ENCODE peak calls at places on chromosomes 5 and 9, in six cellular contexts. A, H, S, P, J and G are unnamed samples. For H3K9me3, the result is how much of the 10 kb centered on the place peaks cover.

GRCh38 chr5:167802755-167803431 is 488.6 kb upstream of the WWC1 start:
- DNase-seq in A (no peak), H (no peak), S (no peak), P (no peak), J (no peak), G (no peak)

GRCh38 chr5:132546108-132546507 is 2.8 kb upstream of the IL5 start:
- DNase-seq in A (no peak), H (no peak), S (no peak), P (no peak), J (no peak), G (no peak)

GRCh38 chr9:98545041-98545440 is 163.7 kb downstream of the GABBR2 start:
- DNase-seq in A (no peak), H (no peak), S (no peak), P (no peak), J (no peak), G (no peak)

GRCh38 chr9:132946216-132946615 is 1.8 kb upstream of the TSC1 start:
- DNase-seq in A (no peak), H (no peak), S (no peak), P (no peak), J (no peak), G (no peak)

GRCh38 chr9:89022902-89023301 is 31.6 kb downstream of the S1PR3 start:
- DNase-seq in A (no peak), H (no peak), S (no peak), P (peak), J (peak), G (no peak)

GRCh38 chr9:71685394-71685793 is 82.9 kb downstream of the CEMIP2 start:
- DNase-seq in A (peak), H (no peak), S (no peak), P (no peak), J (peak), G (no peak)

GRCh38 chr9:137664676-137665075 is 45.9 kb downstream of the EHMT1 start:
- DNase-seq in A (no peak), H (no peak), S (peak), P (no peak), J (no peak), G (no peak)

GRCh38 chr5:161676109-161676508 is 9.4 kb upstream of the GABRA6 start:
- DNase-seq in A (no peak), H (no peak), S (no peak), P (no peak), J (no peak), G (no peak)

GRCh38 chr5:107502711-107503110 is 168.0 kb downstream of the EFNA5 start:
- DNase-seq in A (no peak), H (no peak), S (no peak), P (no peak), J (no peak), G (no peak)

GRCh38 chr5:157387683-157388093 is 72.3 kb upstream of the NIPAL4 start:
- DNase-seq in A (no peak), H (peak), S (no peak), P (peak), J (peak), G (no peak)

GRCh38 chr5:69007726-69008368 is 86.0 kb upstream of the SLC30A5 start:
- DNase-seq in A (peak), H (peak), S (peak), P (peak), J (peak), G (peak)

GRCh38 chr5:136382071-136382470 is 16.7 kb upstream of the TRPC7 start:
- DNase-seq in A (no peak), H (no peak), S (no peak), P (no peak), J (no peak), G (no peak)

GRCh38 chr9:134051319-134051718 is 16.5 kb downstream of the BRD3 start:
- DNase-seq in A (no peak), H (no peak), S (no peak), P (no peak), J (no peak), G (no peak)

GRCh38 chr9:126956929-126957686 is 42.5 kb downstream of the RALGPS1 start:
- DNase-seq in A (no peak), H (peak), S (no peak), P (no peak), J (peak), G (no peak)

DNA sequence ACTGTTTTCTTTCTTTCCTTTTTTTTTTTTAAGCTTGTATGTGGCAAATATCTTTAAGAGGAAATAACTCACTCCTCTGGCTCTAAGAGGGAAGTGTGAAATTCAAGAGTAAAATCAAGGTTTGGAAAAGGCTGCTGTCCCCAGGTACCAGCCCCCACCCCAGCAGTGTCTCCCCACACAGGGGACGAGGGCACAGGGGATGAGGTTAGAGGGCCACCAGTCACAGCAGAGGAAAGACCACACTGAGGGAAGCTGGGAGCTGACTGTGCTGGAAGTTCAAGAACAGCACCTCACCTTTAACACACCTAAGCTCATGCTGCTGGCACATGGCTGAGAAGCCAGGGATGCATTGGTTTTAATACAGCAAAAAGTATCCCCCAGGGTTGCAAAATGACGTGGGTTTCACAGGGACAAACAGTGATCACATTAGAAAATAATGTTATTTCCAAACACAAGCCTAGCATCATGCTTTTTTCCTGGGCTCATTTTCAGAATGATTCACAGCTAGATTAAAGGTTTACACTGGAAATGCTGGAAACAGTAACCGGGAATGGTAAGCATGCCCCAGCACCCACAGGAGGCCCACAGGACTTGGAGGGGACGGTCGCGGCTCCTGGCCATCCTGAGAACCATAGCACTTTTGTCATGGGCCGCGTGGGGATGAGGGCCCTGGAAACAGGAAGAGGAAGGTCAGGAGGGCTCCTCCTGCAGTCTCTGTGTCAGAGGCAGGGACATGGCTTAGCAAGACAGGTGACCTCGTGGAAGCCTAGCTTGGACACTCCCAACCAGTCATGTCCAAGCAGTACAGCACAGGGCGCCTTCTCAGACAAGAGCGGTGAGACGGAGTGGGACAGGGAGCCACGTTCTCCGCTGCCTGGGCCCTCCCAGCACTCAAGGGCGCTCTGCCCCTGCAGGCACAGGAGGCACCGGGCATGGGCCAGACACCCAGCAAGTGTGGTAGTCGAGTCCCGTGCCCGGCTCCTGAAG is 6.9 kb downstream of the LPCAT1 start:
- DNase-seq in A (no peak), H (no peak), S (peak), P (peak), J (peak), G (no peak)
- H3K9me3 ChIP-seq in A (under half), H (under half), S (under half), P (under half), J (under half), G (under half)

GRCh38 chr5:178711572-178711971 is 18.9 kb downstream of the ZNF354A start:
- DNase-seq in A (no peak), H (no peak), S (no peak), P (no peak), J (no peak), G (no peak)
- H3K9me3 ChIP-seq in A (half or more), H (half or more), S (under half), P (half or more), J (half or more), G (half or more)

GRCh38 chr9:19461135-19461534 is 52.3 kb downstream of the ACER2 start:
- DNase-seq in A (no peak), H (no peak), S (no peak), P (no peak), J (no peak), G (no peak)
- H3K9me3 ChIP-seq in A (under half), H (under half), S (under half), P (under half), J (under half), G (under half)

GRCh38 chr5:2908086-2908485 is 156.6 kb upstream of the IRX2 start:
- DNase-seq in A (no peak), H (no peak), S (no peak), P (no peak), J (no peak), G (no peak)

GRCh38 chr5:2905741-2906140 is 154.3 kb upstream of the IRX2 start:
- DNase-seq in A (no peak), H (no peak), S (no peak), P (no peak), J (no peak), G (no peak)

GRCh38 chr5:2904399-2904798 is 152.9 kb upstream of the IRX2 start:
- DNase-seq in A (no peak), H (no peak), S (no peak), P (no peak), J (no peak), G (no peak)

GRCh38 chr5:2904956-2905355 is 153.5 kb upstream of the IRX2 start:
- DNase-seq in A (no peak), H (no peak), S (peak), P (no peak), J (no peak), G (no peak)

DNA sequence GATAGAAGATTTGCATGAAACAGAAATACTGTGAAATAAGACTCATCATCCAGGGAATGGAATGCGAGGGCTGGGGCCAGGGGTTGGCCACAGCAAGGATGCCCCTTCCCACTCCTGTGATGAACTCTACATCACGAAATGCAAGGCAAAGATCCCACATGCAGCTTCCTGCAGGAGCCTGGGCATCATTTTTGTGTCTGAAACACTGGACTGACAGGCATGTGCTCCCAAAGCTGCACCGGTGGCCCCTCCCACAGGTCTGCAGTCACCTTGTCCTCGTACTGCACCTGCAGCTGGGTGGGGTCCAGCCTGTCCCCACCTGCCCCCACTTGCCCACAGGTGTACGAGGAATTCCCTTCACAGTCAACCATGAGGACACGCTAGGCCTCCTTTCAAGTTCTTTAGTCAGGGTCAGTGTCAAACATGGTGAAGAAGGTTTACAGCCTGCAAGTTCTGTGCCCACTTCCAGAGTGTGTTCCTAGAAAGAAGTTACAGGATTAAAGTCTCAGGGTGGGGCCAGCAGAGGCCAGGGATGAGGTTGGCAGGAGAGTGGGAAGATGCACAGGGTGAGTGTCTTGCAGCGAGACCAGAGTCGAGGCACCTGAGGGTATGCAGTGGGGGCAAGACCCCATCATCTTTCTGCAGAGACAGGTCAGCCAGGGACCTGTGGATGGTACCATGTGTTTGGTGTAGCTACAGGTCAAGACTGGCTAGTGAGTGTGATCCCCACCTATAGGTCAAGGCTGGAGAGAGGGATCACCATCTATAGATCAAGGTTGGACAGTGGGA is 155.0 kb upstream of the IRX2 start:
- DNase-seq in A (no peak), H (no peak), S (peak), P (no peak), J (no peak), G (no peak)
- H3K9me3 ChIP-seq in A (under half), H (under half), S (under half), P (under half), J (under half), G (under half)

DNA sequence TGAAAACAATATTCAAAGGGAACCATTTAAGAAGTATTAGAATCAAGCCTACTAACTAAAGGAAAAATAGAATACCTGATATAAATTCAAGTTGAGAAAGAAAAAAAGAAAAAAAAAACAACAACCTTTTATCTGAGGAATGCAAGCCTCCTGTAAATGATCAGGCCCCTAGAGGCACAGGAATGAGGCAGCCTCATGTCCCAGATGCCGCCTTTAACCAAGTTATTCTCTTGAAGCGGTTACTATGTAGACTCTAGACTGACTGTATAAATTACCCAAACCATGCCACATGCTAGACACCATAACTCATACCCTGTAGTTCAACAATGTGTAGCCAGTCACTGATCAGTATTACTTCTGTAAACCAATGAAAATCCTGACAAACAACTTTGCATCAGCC is 929.6 kb downstream of the TAF11L14 start:
- DNase-seq in A (no peak), H (no peak), S (no peak), P (no peak), J (no peak), G (no peak)
- H3K9me3 ChIP-seq in A (under half), H (under half), S (under half), P (under half), J (under half), G (under half)

GRCh38 chr5:129223178-129223577 is 128.6 kb downstream of the ISOC1 start:
- DNase-seq in A (no peak), H (no peak), S (no peak), P (no peak), J (no peak), G (no peak)

GRCh38 chr5:129216001-129216400 is 121.5 kb downstream of the ISOC1 start:
- DNase-seq in A (no peak), H (no peak), S (no peak), P (no peak), J (no peak), G (no peak)

GRCh38 chr5:129217179-129217578 is 122.6 kb downstream of the ISOC1 start:
- DNase-seq in A (no peak), H (no peak), S (no peak), P (no peak), J (no peak), G (no peak)
- H3K9me3 ChIP-seq in A (under half), H (under half), S (under half), P (under half), J (under half), G (under half)

GRCh38 chr5:123807177-123807900 is 295.4 kb downstream of the CSNK1G3 start:
- DNase-seq in A (no peak), H (no peak), S (no peak), P (no peak), J (no peak), G (no peak)

GRCh38 chr5:123806644-123807043 is 294.7 kb downstream of the CSNK1G3 start:
- DNase-seq in A (no peak), H (no peak), S (no peak), P (no peak), J (no peak), G (no peak)

GRCh38 chr5:123802298-123802951 is 290.4 kb downstream of the CSNK1G3 start:
- DNase-seq in A (no peak), H (no peak), S (no peak), P (no peak), J (no peak), G (no peak)

GRCh38 chr5:123803359-123803758 is 291.4 kb downstream of the CSNK1G3 start:
- DNase-seq in A (no peak), H (no peak), S (no peak), P (no peak), J (no peak), G (no peak)

DNA sequence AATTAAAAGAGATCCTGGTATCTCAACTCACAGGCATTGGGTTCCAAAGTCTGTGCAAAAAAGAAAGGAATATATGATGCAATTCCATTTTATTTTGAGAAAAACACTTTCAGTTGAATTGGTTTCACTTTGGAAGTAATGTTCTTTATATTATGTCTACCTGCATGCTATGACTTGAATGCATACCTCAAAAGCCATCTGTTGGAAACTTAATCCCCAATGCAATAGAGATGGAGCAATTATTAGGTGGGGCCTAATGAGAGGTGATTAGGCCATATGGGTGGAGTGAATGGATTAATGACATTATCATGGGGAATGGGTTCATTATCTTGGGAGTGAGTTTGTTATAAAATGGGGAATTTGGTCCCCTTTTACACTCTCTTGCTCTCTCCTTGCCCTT is 293.3 kb downstream of the CSNK1G3 start:
- DNase-seq in A (no peak), H (no peak), S (no peak), P (no peak), J (no peak), G (no peak)
- H3K9me3 ChIP-seq in A (under half), H (under half), S (under half), P (under half), J (under half), G (under half)

GRCh38 chr9:92963831-92964606 is 16.7 kb downstream of the FGD3 start:
- DNase-seq in A (peak), H (no peak), S (peak), P (no peak), J (no peak), G (peak)

GRCh38 chr9:92961627-92962302 is 14.4 kb downstream of the FGD3 start:
- DNase-seq in A (peak), H (no peak), S (no peak), P (no peak), J (no peak), G (no peak)

GRCh38 chr9:92964607-92964975 is 17.3 kb downstream of the FGD3 start:
- DNase-seq in A (no peak), H (no peak), S (no peak), P (no peak), J (no peak), G (no peak)

GRCh38 chr9:92962303-92962649 is 15.0 kb downstream of the FGD3 start:
- DNase-seq in A (no peak), H (no peak), S (no peak), P (no peak), J (no peak), G (no peak)

GRCh38 chr9:92962846-92963245 is 15.5 kb downstream of the FGD3 start:
- DNase-seq in A (no peak), H (no peak), S (peak), P (no peak), J (no peak), G (no peak)
- H3K9me3 ChIP-seq in A (under half), H (under half), S (under half), P (under half), J (under half), G (under half)

GRCh38 chr5:63564789-63565188 is 397.5 kb downstream of the HTR1A start:
- DNase-seq in A (no peak), H (no peak), S (no peak), P (no peak), J (no peak), G (no peak)

GRCh38 chr5:63563008-63563917 is 399.0 kb downstream of the HTR1A start:
- DNase-seq in A (no peak), H (no peak), S (no peak), P (no peak), J (no peak), G (no peak)
- H3K9me3 ChIP-seq in A (under half), H (under half), S (under half), P (under half), J (under half), G (under half)